ENCODE peak calls at places on chromosomes 5 and 9, in five cellular contexts. One of them, this sample, is unnamed.

GRCh38 chr5:117160361-117160760 is 585.7 kb upstream of the SEMA6A start:
- DNase-seq in iPS-NIHi11: no peak
- DNase-seq in stimulated activated CD8-positive, alpha-beta memory T cell treated with anti-CD3 and anti-CD28 coated beads, Interleukin-15, amount 100 ng/mL, for 24 hours: no peak
- DNase-seq in naive thymus-derived CD8-positive, alpha-beta T cell: no peak
- DNase-seq in Right ventricle myocardium superior: no peak
- DNase-seq in this sample: no peak

GRCh38 chr5:2917524-2917923 is 166.0 kb upstream of the IRX2 start:
- DNase-seq in stimulated activated CD8-positive, alpha-beta memory T cell treated with anti-CD3 and anti-CD28 coated beads, Interleukin-15, amount 100 ng/mL, for 24 hours: no peak
- DNase-seq in Right ventricle myocardium superior: no peak
- DNase-seq in iPS-NIHi11: no peak
- DNase-seq in naive thymus-derived CD8-positive, alpha-beta T cell: no peak
- DNase-seq in this sample: no peak

GRCh38 chr5:88734983-88735382 is 148.0 kb downstream of the MEF2C start:
- DNase-seq in iPS-NIHi11: no peak
- DNase-seq in stimulated activated CD8-positive, alpha-beta memory T cell treated with anti-CD3 and anti-CD28 coated beads, Interleukin-15, amount 100 ng/mL, for 24 hours: no peak
- DNase-seq in Right ventricle myocardium superior: no peak
- DNase-seq in naive thymus-derived CD8-positive, alpha-beta T cell: no peak
- DNase-seq in this sample: no peak

GRCh38 chr5:76457685-76458491 is 54.8 kb downstream of the IQGAP2 start:
- DNase-seq in iPS-NIHi11: peak; percentile 37
- DNase-seq in naive thymus-derived CD8-positive, alpha-beta T cell: no peak
- DNase-seq in stimulated activated CD8-positive, alpha-beta memory T cell treated with anti-CD3 and anti-CD28 coated beads, Interleukin-15, amount 100 ng/mL, for 24 hours: no peak
- DNase-seq in Right ventricle myocardium superior: no peak
- DNase-seq in this sample: peak; percentile 21

GRCh38 chr9:92405770-92406169 is 1.4 kb upstream of the OGN start:
- DNase-seq in Right ventricle myocardium superior: no peak
- DNase-seq in stimulated activated CD8-positive, alpha-beta memory T cell treated with anti-CD3 and anti-CD28 coated beads, Interleukin-15, amount 100 ng/mL, for 24 hours: no peak
- DNase-seq in naive thymus-derived CD8-positive, alpha-beta T cell: no peak
- DNase-seq in iPS-NIHi11: no peak
- DNase-seq in this sample: no peak

GRCh38 chr9:127875306-127875966 is 2.0 kb downstream of the AK1 start:
- DNase-seq in stimulated activated CD8-positive, alpha-beta memory T cell treated with anti-CD3 and anti-CD28 coated beads, Interleukin-15, amount 100 ng/mL, for 24 hours: no peak
- DNase-seq in iPS-NIHi11: no peak
- DNase-seq in naive thymus-derived CD8-positive, alpha-beta T cell: no peak
- DNase-seq in Right ventricle myocardium superior: no peak
- DNase-seq in this sample: no peak

GRCh38 chr9:138010274-138010800 is 132.8 kb downstream of the CACNA1B start:
- DNase-seq in iPS-NIHi11: no peak
- DNase-seq in Right ventricle myocardium superior: peak; percentile 16
- DNase-seq in stimulated activated CD8-positive, alpha-beta memory T cell treated with anti-CD3 and anti-CD28 coated beads, Interleukin-15, amount 100 ng/mL, for 24 hours: no peak
- DNase-seq in naive thymus-derived CD8-positive, alpha-beta T cell: no peak
- DNase-seq in this sample: no peak

GRCh38 chr9:93218161-93218560 is 34.2 kb downstream of the WNK2 start:
- DNase-seq in iPS-NIHi11: no peak
- DNase-seq in naive thymus-derived CD8-positive, alpha-beta T cell: no peak
- DNase-seq in Right ventricle myocardium superior: peak; percentile 79
- DNase-seq in stimulated activated CD8-positive, alpha-beta memory T cell treated with anti-CD3 and anti-CD28 coated beads, Interleukin-15, amount 100 ng/mL, for 24 hours: no peak
- DNase-seq in this sample: no peak

This sample was measured in T-helper 2 cell.